ENCODE peak calls at places on chromosomes 11 and 22, in eight cellular contexts. O is OCI-M1, A is sciatic nerve, Q is HS-5, D is dermis blood vessel endothelial cell, M is DMS79, I is pons, L is fibroblast of mammary gland. Z is an unnamed sample.

GRCh38 chr22:20962491-20962945 is 4.5 kb upstream of the AIFM3 start:
- DNase-seq in I (no peak), O (no peak), D (no peak), M (no peak), A (no peak), L (no peak), Q (no peak), Z (no peak)

GRCh38 chr11:90701040-90701439 is 478.2 kb upstream of the CHORDC1 start:
- DNase-seq in D (no peak), L (no peak), Q (no peak), A (no peak), I (no peak), O (peak), M (no peak), Z (no peak)

GRCh38 chr11:46389450-46390330 is 1.9 kb downstream of the CHRM4 start:
- DNase-seq in A (peak), D (peak), O (peak), M (peak), I (peak), Q (no peak), L (peak), Z (no peak)

GRCh38 chr11:1825039-1825740 is 9.6 kb upstream of the SYT8 start:
- DNase-seq in L (no peak), I (no peak), A (peak), O (peak), Q (no peak), D (peak), M (no peak), Z (no peak)

GRCh38 chr11:121929581-121929980 is 186.4 kb downstream of the BLID start:
- DNase-seq in I (peak), L (peak), O (no peak), D (peak), M (peak), Q (no peak), A (no peak), Z (no peak)

GRCh38 chr11:96001037-96001436 is 77.1 kb upstream of the MTMR2 start:
- DNase-seq in M (no peak), D (no peak), O (no peak), A (peak), L (peak), I (peak), Q (no peak), Z (no peak)

GRCh38 chr11:69217276-69218105 is 61.8 kb downstream of the SMIM38 start:
- DNase-seq in D (no peak), M (no peak), O (no peak), Q (no peak), L (no peak), A (peak), I (peak), Z (no peak)

GRCh38 chr22:39994046-39994565 is 648 bp upstream of the FAM83F start:
- DNase-seq in D (peak), I (no peak), L (no peak), O (peak), Q (no peak), A (no peak), M (no peak), Z (no peak)

GRCh38 chr11:63532799-63533475 is 3.7 kb upstream of the PLAAT4 start:
- DNase-seq in A (no peak), L (no peak), M (no peak), I (peak), D (no peak), O (peak), Q (no peak), Z (no peak)

GRCh38 chr11:93543292-93543977 is at the start of gene SMCO4:
- DNase-seq in L (peak), Q (peak), M (peak), D (peak), I (peak), A (peak), O (peak), Z (peak)

GRCh38 chr11:130029137-130029536 is 26.5 kb upstream of the PRDM10 start:
- DNase-seq in A (no peak), Q (no peak), O (no peak), M (no peak), D (no peak), L (no peak), I (no peak), Z (no peak)

GRCh38 chr11:11533751-11534150 is 88.1 kb downstream of the GALNT18 start:
- DNase-seq in L (no peak), A (no peak), D (no peak), Q (no peak), M (no peak), O (no peak), I (no peak), Z (no peak)

GRCh38 chr11:65298131-65298535 is 16.5 kb upstream of the CDC42EP2 start:
- DNase-seq in M (no peak), O (no peak), A (peak), L (peak), D (no peak), I (peak), Q (no peak), Z (no peak)

GRCh38 chr11:63564056-63564784 is 1.0 kb upstream of the PLAAT2 start:
- DNase-seq in O (no peak), D (no peak), I (peak), M (peak), Q (no peak), L (no peak), A (no peak), Z (no peak)

GRCh38 chr11:46160100-46160499 is 38.8 kb upstream of the PHF21A start:
- DNase-seq in O (no peak), A (no peak), M (peak), Q (no peak), L (no peak), I (no peak), D (no peak), Z (no peak)

GRCh38 chr11:16816358-16817270 is 78.2 kb downstream of the C11orf58 start:
- DNase-seq in I (no peak), M (no peak), Q (no peak), O (no peak), D (no peak), A (no peak), L (no peak), Z (no peak)

GRCh38 chr22:35349368-35349703 is 31.6 kb upstream of the HMOX1 start:
- DNase-seq in A (no peak), D (no peak), L (no peak), I (no peak), Q (no peak), M (no peak), O (no peak), Z (no peak)

GRCh38 chr11:22711212-22711770 is 44.9 kb downstream of the GAS2 start:
- DNase-seq in I (no peak), L (no peak), O (no peak), M (no peak), Q (no peak), D (no peak), A (no peak), Z (no peak)

GRCh38 chr11:35554491-35555237 is 29.2 kb upstream of the PAMR1 start:
- DNase-seq in D (no peak), A (no peak), I (no peak), Q (no peak), M (no peak), L (no peak), O (no peak), Z (no peak)

GRCh38 chr11:37811349-37811748 is 1213.3 kb upstream of the RAG2 start:
- DNase-seq in D (no peak), Q (no peak), A (no peak), I (no peak), M (no peak), O (no peak), L (no peak), Z (no peak)

GRCh38 chr11:104073950-104074349 is 37.5 kb downstream of the DDI1 start:
- DNase-seq in O (peak), A (no peak), D (no peak), L (peak), M (no peak), I (peak), Q (no peak), Z (peak)

GRCh38 chr11:62842171-62842717 is 2.9 kb upstream of the WDR74 start:
- DNase-seq in A (peak), D (no peak), M (peak), Q (no peak), O (no peak), L (no peak), I (no peak), Z (no peak)

GRCh38 chr11:128261011-128261421 is 326.3 kb downstream of the ETS1 start:
- DNase-seq in I (no peak), M (no peak), O (no peak), Q (no peak), D (no peak), A (no peak), L (no peak), Z (no peak)

GRCh38 chr11:8229299-8230177 is 34.1 kb downstream of the LMO1 start:
- DNase-seq in D (no peak), L (peak), I (no peak), Q (no peak), O (no peak), M (peak), A (no peak), Z (peak)

GRCh38 chr11:32706985-32707736 is 87.3 kb downstream of the CCDC73 start:
- DNase-seq in D (peak), O (peak), M (no peak), L (peak), Q (peak), I (no peak), A (no peak), Z (peak)

GRCh38 chr11:130211144-130211543 is 51.6 kb downstream of the ST14 start:
- DNase-seq in A (peak), L (no peak), O (peak), D (no peak), Q (no peak), I (no peak), M (no peak), Z (no peak)

GRCh38 chr11:3195251-3196160 is 23.1 kb downstream of the MRGPRG start:
- DNase-seq in M (no peak), I (no peak), A (peak), Q (no peak), D (peak), L (peak), O (peak), Z (no peak)

GRCh38 chr11:6799402-6799801 is at the start of gene OR6A2:
- DNase-seq in M (no peak), D (no peak), Q (peak), L (peak), A (no peak), I (no peak), O (peak), Z (no peak)

GRCh38 chr11:129374081-129374992 is 1.3 kb upstream of the BARX2 start:
- DNase-seq in A (no peak), Q (no peak), O (no peak), I (no peak), L (no peak), M (no peak), D (no peak), Z (no peak)

GRCh38 chr11:86625544-86625943 is 46.9 kb downstream of the ME3 start:
- DNase-seq in O (no peak), L (peak), A (no peak), M (no peak), I (no peak), Q (no peak), D (no peak), Z (no peak)

GRCh38 chr11:94762208-94762607 is 5.9 kb upstream of the AMOTL1 start:
- DNase-seq in M (no peak), D (peak), O (peak), Q (no peak), A (no peak), I (no peak), L (no peak), Z (no peak)

GRCh38 chr11:15910761-15911160 is 445.6 kb downstream of the SOX6 start:
- DNase-seq in M (no peak), I (no peak), Q (no peak), A (peak), O (no peak), D (no peak), L (no peak), Z (no peak)

GRCh38 chr11:117186431-117186761 is 7.9 kb downstream of the SIDT2 start:
- DNase-seq in L (no peak), Q (no peak), I (no peak), M (no peak), D (no peak), O (no peak), A (peak), Z (no peak)

GRCh38 chr22:36104988-36105387 is 55.6 kb downstream of the APOL3 start:
- DNase-seq in A (no peak), L (peak), D (no peak), O (no peak), Q (no peak), I (no peak), M (no peak), Z (no peak)

GRCh38 chr11:124483422-124483821 is 37.9 kb upstream of the OR8B8 start:
- DNase-seq in Q (no peak), I (no peak), D (no peak), A (no peak), M (no peak), O (peak), L (no peak), Z (no peak)

GRCh38 chr11:64186205-64187165 is 514 bp downstream of the STIP1 start:
- DNase-seq in I (peak), M (no peak), O (peak), Q (no peak), D (peak), A (no peak), L (no peak), Z (no peak)

GRCh38 chr22:49566141-49566541 is 261.5 kb downstream of the BRD1 start:
- DNase-seq in O (no peak), Q (no peak), M (no peak), D (no peak), A (peak), L (no peak), I (no peak), Z (no peak)

GRCh38 chr11:6755303-6755952 is 16.3 kb downstream of the OR2AG2 start:
- DNase-seq in A (no peak), O (peak), M (no peak), L (peak), D (peak), Q (no peak), I (peak), Z (peak)